ENCODE peak calls at places on chromosome 6, in nine cellular contexts. W is stomach, A is neuronal stem cell, O is IMR-90, Y is DND-41, G is substantia nigra, F is brain microvascular endothelial cell, B is transverse colon, M is mammary epithelial cell. L is an unnamed sample.

GRCh38 chr6:56087421-56087820 is 160.0 kb downstream of the COL21A1 start:
- DNase-seq in A (no peak), G (no peak), M (no peak), O (peak; percentile 28), Y (no peak), F (peak; percentile 78), W (no peak), B (no peak), L (no peak)

GRCh38 chr6:48184644-48185043 is 73.6 kb upstream of the PTCHD4 start:
- DNase-seq in A (no peak), W (no peak), O (no peak), M (no peak), Y (no peak), F (no peak), G (no peak), B (no peak), L (no peak)

GRCh38 chr6:133726188-133726587 is 162.7 kb upstream of the TCF21 start:
- DNase-seq in Y (no peak), O (no peak), A (no peak), M (no peak), W (no peak), B (no peak), F (no peak), G (no peak), L (no peak)

GRCh38 chr6:4723383-4723782 is 52.8 kb upstream of the CDYL start:
- DNase-seq in F (no peak), G (no peak), M (no peak), Y (no peak), W (no peak), A (no peak), O (no peak), B (no peak), L (no peak)

GRCh38 chr6:53301801-53302537 is 46.8 kb downstream of the ELOVL5 start:
- DNase-seq in O (no peak), Y (peak; percentile 61), B (no peak), M (peak; percentile 17), W (no peak), A (no peak), F (no peak), G (no peak), L (no peak)

GRCh38 chr6:20906938-20907337 is 372.7 kb downstream of the CDKAL1 start:
- DNase-seq in B (no peak), M (peak; percentile 76), W (no peak), Y (no peak), F (peak; percentile 25), A (no peak), O (peak; percentile 87), G (no peak), L (no peak)

GRCh38 chr6:132399376-132400074 is 1.8 kb downstream of the MOXD1 start:
- DNase-seq in F (peak; percentile 51), A (no peak), M (peak; percentile 49), B (no peak), G (no peak), Y (no peak), W (no peak), O (peak; percentile 85), L (no peak)

GRCh38 chr6:154433477-154434241 is 76.8 kb downstream of the CNKSR3 start:
- DNase-seq in O (no peak), M (no peak), F (no peak), G (no peak), A (peak; percentile 54), W (no peak), B (no peak), Y (no peak), L (no peak)

GRCh38 chr6:156752666-156753301 is 24.4 kb upstream of the ARID1B start:
- DNase-seq in M (no peak), Y (no peak), O (no peak), A (no peak), B (peak; percentile 37), F (no peak), W (peak; percentile 29), G (no peak), L (peak; percentile 51)

GRCh38 chr6:17494177-17494576 is 100.8 kb downstream of the CAP2 start:
- DNase-seq in F (no peak), G (no peak), M (no peak), W (no peak), O (no peak), B (no peak), Y (no peak), A (no peak), L (no peak)

GRCh38 chr6:134041093-134041492 is 11.3 kb downstream of the SLC2A12 start:
- DNase-seq in W (no peak), G (no peak), Y (no peak), B (no peak), M (peak; percentile 87), O (peak; percentile 82), A (no peak), F (peak; percentile 50), L (no peak)

GRCh38 chr6:33607784-33608161 is 13.3 kb upstream of the ITPR3 start:
- DNase-seq in F (no peak), O (no peak), W (peak; percentile 55), G (no peak), B (peak; percentile 68), A (no peak), M (no peak), Y (peak; percentile 30), L (no peak)

GRCh38 chr6:33607126-33607783 is 13.9 kb upstream of the ITPR3 start:
- DNase-seq in B (no peak), A (no peak), O (no peak), F (no peak), G (no peak), M (no peak), W (no peak), Y (no peak), L (no peak)

GRCh38 chr6:33609444-33610034 is 11.6 kb upstream of the ITPR3 start:
- DNase-seq in Y (no peak), A (no peak), W (peak; percentile 50), O (peak; percentile 74), G (no peak), F (peak; percentile 20), M (peak; percentile 38), B (no peak), L (peak; percentile 77)

GRCh38 chr6:33610057-33610456 is 11.1 kb upstream of the ITPR3 start:
- DNase-seq in M (no peak), A (no peak), B (no peak), Y (no peak), G (no peak), W (no peak), O (no peak), F (no peak), L (no peak)

DNA sequence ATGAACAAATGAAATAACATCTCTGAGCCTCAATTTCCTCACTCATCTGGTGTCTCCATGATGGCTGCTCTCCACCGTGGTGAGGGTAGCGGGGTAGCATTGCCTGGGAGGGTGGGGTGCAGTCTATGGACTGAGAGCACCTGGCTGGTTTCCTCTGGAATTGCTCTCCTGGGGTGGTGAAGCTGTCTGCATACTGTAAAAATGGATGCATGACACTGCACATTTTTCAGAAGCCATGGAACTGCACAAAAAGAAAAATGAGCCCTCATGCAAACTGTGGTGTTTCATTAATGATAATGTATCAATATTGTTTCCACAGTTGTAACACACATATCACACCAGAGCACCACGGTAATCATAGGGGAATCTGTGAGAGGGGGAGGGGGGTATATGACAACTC is 12.1 kb upstream of the ITPR3 start:
- DNase-seq in A (no peak), B (no peak), O (no peak), Y (no peak), W (no peak), G (no peak), M (no peak), F (no peak), L (no peak)
- H3K27ac ChIP-seq in A (no peak overlapping the region), B (peak overlapping the region; percentile 63), O (no peak overlapping the region), Y (no peak overlapping the region), W (no peak overlapping the region), G (no peak overlapping the region), M (no peak overlapping the region), F (no peak overlapping the region), L (no peak overlapping the region)

GRCh38 chr6:105389543-105389942 is 13.3 kb downstream of the PREP start:
- DNase-seq in Y (no peak), O (no peak), G (no peak), W (no peak), B (no peak), F (no peak), M (no peak), A (no peak), L (no peak)
- H3K27ac ChIP-seq in Y (no peak overlapping the region), O (no peak overlapping the region), G (no peak overlapping the region), W (no peak overlapping the region), B (peak overlapping the region; percentile 69), F (no peak overlapping the region), M (no peak overlapping the region), A (no peak overlapping the region), L (no peak overlapping the region)

DNA sequence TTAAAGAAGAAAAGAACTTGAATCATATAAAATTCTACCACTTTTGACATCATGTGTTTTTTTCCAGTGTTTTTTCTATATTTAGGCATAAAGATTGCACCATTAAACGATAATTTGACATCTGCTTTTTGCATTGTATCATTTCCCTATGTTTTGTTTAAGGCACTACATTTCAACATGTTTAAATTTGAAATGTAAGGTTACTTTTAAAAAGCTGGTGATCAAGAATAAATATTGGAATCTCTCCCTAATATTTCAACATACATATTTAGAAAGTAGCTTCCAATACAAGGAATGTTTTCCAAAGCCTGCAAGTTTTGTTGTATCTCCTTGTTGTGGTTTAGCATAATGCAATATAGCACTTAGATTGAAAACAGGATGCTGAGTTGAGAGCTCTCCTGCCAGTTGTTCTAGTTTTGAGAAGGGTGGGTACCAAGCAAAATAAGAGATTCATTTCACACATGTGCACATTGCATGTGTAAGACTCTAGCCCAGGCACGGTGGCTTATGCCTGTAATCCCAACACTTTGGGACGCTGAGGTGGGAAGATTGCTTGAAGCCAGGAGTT is 76.6 kb downstream of the SYNJ2 start:
- DNase-seq in Y (no peak), M (no peak), A (no peak), W (no peak), G (no peak), O (no peak), B (no peak), F (no peak), L (no peak)
- H3K27ac ChIP-seq in Y (no peak overlapping the region), M (peak overlapping the region; percentile 62), A (no peak overlapping the region), W (no peak overlapping the region), G (no peak overlapping the region), O (peak overlapping the region; percentile 81), B (no peak overlapping the region), F (peak overlapping the region; percentile 99), L (no peak overlapping the region)

GRCh38 chr6:139313784-139314545 is 22.2 kb upstream of the TXLNB start:
- DNase-seq in G (no peak), F (no peak), O (peak; percentile 20), W (no peak), Y (no peak), A (no peak), B (no peak), M (no peak), L (no peak)
- H3K27ac ChIP-seq in G (no peak overlapping the region), F (no peak overlapping the region), O (no peak overlapping the region), W (no peak overlapping the region), Y (no peak overlapping the region), A (peak overlapping the region; percentile 59), B (no peak overlapping the region), M (no peak overlapping the region), L (no peak overlapping the region)

DNA sequence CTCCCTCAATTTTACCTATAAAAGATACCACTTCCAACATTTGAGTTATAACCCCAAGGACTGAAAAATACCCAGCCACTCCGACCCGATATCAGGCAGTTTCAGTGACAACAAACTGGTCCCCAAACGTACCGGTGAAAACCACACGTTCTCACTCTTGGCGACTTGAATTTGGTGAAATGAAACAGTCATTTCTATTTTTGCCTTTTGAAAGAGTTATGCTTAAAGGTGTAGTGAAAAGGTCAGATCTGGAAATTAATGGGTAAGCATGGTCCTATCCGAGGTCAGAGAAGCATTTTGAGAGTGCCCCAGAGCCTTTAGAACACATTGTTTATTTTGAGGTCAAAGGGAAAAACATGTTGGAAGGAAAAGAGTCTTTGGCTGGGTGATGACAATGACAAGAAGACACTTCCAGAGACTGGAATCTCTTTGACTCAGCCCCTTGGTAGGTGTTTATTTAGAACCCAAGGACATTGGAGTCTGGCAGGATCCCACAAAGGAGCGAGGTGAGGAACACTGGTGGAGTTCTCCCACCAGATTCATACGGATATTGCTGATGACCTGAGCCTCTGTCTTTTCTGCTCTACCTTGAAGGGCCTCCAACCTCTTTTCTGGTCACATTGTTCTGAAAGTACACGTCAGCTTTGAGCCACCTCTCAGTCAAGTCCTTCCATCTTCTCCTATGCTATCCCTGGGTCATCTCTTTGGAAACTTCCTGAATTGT is 235.0 kb downstream of the GMPR start:
- DNase-seq in W (no peak), F (no peak), O (no peak), A (no peak), Y (no peak), G (no peak), B (peak; percentile 44), M (no peak), L (no peak)
- H3K27ac ChIP-seq in W (no peak overlapping the region), F (peak overlapping the region; percentile 55), O (peak overlapping the region; percentile 98), A (no peak overlapping the region), Y (no peak overlapping the region), G (no peak overlapping the region), B (no peak overlapping the region), M (no peak overlapping the region), L (no peak overlapping the region)

L was measured in aorta.